ENCODE peak calls at places on chromosomes 2 and 18, in nine cellular contexts. One of them, this sample, is unnamed.

GRCh38 chr2:39696838-39697237 is 31.1 kb downstream of the TMEM178A start:
- DNase-seq in endodermal cell: no peak
- DNase-seq in Panc1: peak; percentile 13
- DNase-seq in suprapubic skin: no peak
- DNase-seq in MG63: no peak
- DNase-seq in fibroblast of lung: peak; percentile 92
- DNase-seq in upper lobe of left lung: no peak
- DNase-seq in CD4-positive, CD25-positive, alpha-beta regulatory T cell: no peak
- DNase-seq in prostate gland: no peak
- DNase-seq in this sample: no peak

GRCh38 chr18:26397019-26397418 is 151.3 kb downstream of the KCTD1 start:
- DNase-seq in endodermal cell: no peak
- DNase-seq in Panc1: no peak
- DNase-seq in suprapubic skin: no peak
- DNase-seq in MG63: no peak
- DNase-seq in fibroblast of lung: no peak
- DNase-seq in upper lobe of left lung: no peak
- DNase-seq in CD4-positive, CD25-positive, alpha-beta regulatory T cell: no peak
- DNase-seq in prostate gland: no peak
- DNase-seq in this sample: no peak

GRCh38 chr18:62509779-62510178 is 13.0 kb upstream of the ZCCHC2 start:
- DNase-seq in endodermal cell: no peak
- DNase-seq in Panc1: no peak
- DNase-seq in suprapubic skin: no peak
- DNase-seq in MG63: no peak
- DNase-seq in fibroblast of lung: no peak
- DNase-seq in upper lobe of left lung: no peak
- DNase-seq in CD4-positive, CD25-positive, alpha-beta regulatory T cell: no peak
- DNase-seq in prostate gland: no peak
- DNase-seq in this sample: no peak

GRCh38 chr2:171709011-171709685 is 21.9 kb downstream of the DYNC1I2 start:
- DNase-seq in endodermal cell: no peak
- DNase-seq in Panc1: no peak
- DNase-seq in suprapubic skin: no peak
- DNase-seq in MG63: no peak
- DNase-seq in fibroblast of lung: no peak
- DNase-seq in upper lobe of left lung: no peak
- DNase-seq in CD4-positive, CD25-positive, alpha-beta regulatory T cell: no peak
- DNase-seq in prostate gland: no peak
- DNase-seq in this sample: no peak

GRCh38 chr2:148926291-148926961 is 51.4 kb downstream of the KIF5C start:
- DNase-seq in endodermal cell: peak; percentile 85
- DNase-seq in Panc1: peak; percentile 17
- DNase-seq in suprapubic skin: no peak
- DNase-seq in MG63: peak; percentile 10
- DNase-seq in fibroblast of lung: peak; percentile 41
- DNase-seq in upper lobe of left lung: peak; percentile 48
- DNase-seq in CD4-positive, CD25-positive, alpha-beta regulatory T cell: peak; percentile 24
- DNase-seq in prostate gland: no peak
- DNase-seq in this sample: peak; percentile 49

GRCh38 chr2:200713704-200714064 is 98.0 kb upstream of the BZW1 start:
- DNase-seq in endodermal cell: no peak
- DNase-seq in Panc1: no peak
- DNase-seq in suprapubic skin: no peak
- DNase-seq in MG63: no peak
- DNase-seq in fibroblast of lung: no peak
- DNase-seq in upper lobe of left lung: no peak
- DNase-seq in CD4-positive, CD25-positive, alpha-beta regulatory T cell: no peak
- DNase-seq in prostate gland: no peak
- DNase-seq in this sample: no peak

GRCh38 chr2:107072150-107072940 is 186.4 kb upstream of the ST6GAL2 start:
- DNase-seq in endodermal cell: no peak
- DNase-seq in Panc1: no peak
- DNase-seq in suprapubic skin: no peak
- DNase-seq in MG63: no peak
- DNase-seq in fibroblast of lung: no peak
- DNase-seq in upper lobe of left lung: no peak
- DNase-seq in CD4-positive, CD25-positive, alpha-beta regulatory T cell: no peak
- DNase-seq in prostate gland: peak; percentile 24
- DNase-seq in this sample: no peak

GRCh38 chr2:201470821-201471731 is 19.5 kb downstream of the STRADB start:
- DNase-seq in endodermal cell: peak; percentile 79
- DNase-seq in Panc1: no peak
- DNase-seq in suprapubic skin: no peak
- DNase-seq in MG63: no peak
- DNase-seq in fibroblast of lung: peak; percentile 47
- DNase-seq in upper lobe of left lung: no peak
- DNase-seq in CD4-positive, CD25-positive, alpha-beta regulatory T cell: no peak
- DNase-seq in prostate gland: no peak
- DNase-seq in this sample: no peak

GRCh38 chr2:100185105-100185504 is 42.7 kb upstream of the AFF3 start:
- DNase-seq in endodermal cell: no peak
- DNase-seq in Panc1: no peak
- DNase-seq in suprapubic skin: no peak
- DNase-seq in MG63: no peak
- DNase-seq in fibroblast of lung: no peak
- DNase-seq in upper lobe of left lung: no peak
- DNase-seq in CD4-positive, CD25-positive, alpha-beta regulatory T cell: no peak
- DNase-seq in prostate gland: no peak
- DNase-seq in this sample: no peak

GRCh38 chr2:100188326-100188725 is 45.9 kb upstream of the AFF3 start:
- DNase-seq in endodermal cell: no peak
- DNase-seq in Panc1: no peak
- DNase-seq in suprapubic skin: no peak
- DNase-seq in MG63: no peak
- DNase-seq in fibroblast of lung: no peak
- DNase-seq in upper lobe of left lung: no peak
- DNase-seq in CD4-positive, CD25-positive, alpha-beta regulatory T cell: no peak
- DNase-seq in prostate gland: no peak
- DNase-seq in this sample: no peak

GRCh38 chr2:100184055-100184737 is 41.8 kb upstream of the AFF3 start:
- DNase-seq in endodermal cell: no peak
- DNase-seq in Panc1: no peak
- DNase-seq in suprapubic skin: no peak
- DNase-seq in MG63: no peak
- DNase-seq in fibroblast of lung: no peak
- DNase-seq in upper lobe of left lung: no peak
- DNase-seq in CD4-positive, CD25-positive, alpha-beta regulatory T cell: no peak
- DNase-seq in prostate gland: no peak
- DNase-seq in this sample: no peak

GRCh38 chr2:100185516-100185915 is 43.1 kb upstream of the AFF3 start:
- DNase-seq in endodermal cell: no peak
- DNase-seq in Panc1: no peak
- DNase-seq in suprapubic skin: no peak
- DNase-seq in MG63: no peak
- DNase-seq in fibroblast of lung: no peak
- DNase-seq in upper lobe of left lung: no peak
- DNase-seq in CD4-positive, CD25-positive, alpha-beta regulatory T cell: no peak
- DNase-seq in prostate gland: no peak
- DNase-seq in this sample: no peak

GRCh38 chr2:100186126-100186525 is 43.7 kb upstream of the AFF3 start:
- DNase-seq in endodermal cell: no peak
- DNase-seq in Panc1: no peak
- DNase-seq in suprapubic skin: no peak
- DNase-seq in MG63: no peak
- DNase-seq in fibroblast of lung: no peak
- DNase-seq in upper lobe of left lung: no peak
- DNase-seq in CD4-positive, CD25-positive, alpha-beta regulatory T cell: no peak
- DNase-seq in prostate gland: no peak
- DNase-seq in this sample: no peak
- H3K27me3 ChIP-seq in endodermal cell: no peaks in the 10 kb centered on the region
- H3K27me3 ChIP-seq in Panc1: peaks cover 6% of the 10 kb centered on the region
- H3K27me3 ChIP-seq in suprapubic skin: no peaks in the 10 kb centered on the region
- H3K27me3 ChIP-seq in MG63: no peaks in the 10 kb centered on the region
- H3K27me3 ChIP-seq in fibroblast of lung: no peaks in the 10 kb centered on the region
- H3K27me3 ChIP-seq in upper lobe of left lung: no peaks in the 10 kb centered on the region
- H3K27me3 ChIP-seq in CD4-positive, CD25-positive, alpha-beta regulatory T cell: no peaks in the 10 kb centered on the region
- H3K27me3 ChIP-seq in prostate gland: no peaks in the 10 kb centered on the region
- H3K27me3 ChIP-seq in this sample: no peaks in the 10 kb centered on the region

GRCh38 chr2:236967499-236967783 is 118.2 kb upstream of the COPS8 start:
- DNase-seq in endodermal cell: peak; percentile 19
- DNase-seq in Panc1: no peak
- DNase-seq in suprapubic skin: peak; percentile 44
- DNase-seq in MG63: no peak
- DNase-seq in fibroblast of lung: no peak
- DNase-seq in upper lobe of left lung: no peak
- DNase-seq in CD4-positive, CD25-positive, alpha-beta regulatory T cell: no peak
- DNase-seq in prostate gland: no peak
- DNase-seq in this sample: no peak

GRCh38 chr2:236970656-236971010 is 115.1 kb upstream of the COPS8 start:
- DNase-seq in endodermal cell: no peak
- DNase-seq in Panc1: no peak
- DNase-seq in suprapubic skin: no peak
- DNase-seq in MG63: no peak
- DNase-seq in fibroblast of lung: peak; percentile 43
- DNase-seq in upper lobe of left lung: peak; percentile 15
- DNase-seq in CD4-positive, CD25-positive, alpha-beta regulatory T cell: no peak
- DNase-seq in prostate gland: no peak
- DNase-seq in this sample: no peak

GRCh38 chr2:236969075-236969474 is 116.6 kb upstream of the COPS8 start:
- DNase-seq in endodermal cell: peak; percentile 24
- DNase-seq in Panc1: no peak
- DNase-seq in suprapubic skin: no peak
- DNase-seq in MG63: no peak
- DNase-seq in fibroblast of lung: no peak
- DNase-seq in upper lobe of left lung: no peak
- DNase-seq in CD4-positive, CD25-positive, alpha-beta regulatory T cell: no peak
- DNase-seq in prostate gland: no peak
- DNase-seq in this sample: no peak

GRCh38 chr2:236969767-236970655 is 115.7 kb upstream of the COPS8 start:
- DNase-seq in endodermal cell: peak; percentile 18
- DNase-seq in Panc1: no peak
- DNase-seq in suprapubic skin: no peak
- DNase-seq in MG63: no peak
- DNase-seq in fibroblast of lung: no peak
- DNase-seq in upper lobe of left lung: peak; percentile 27
- DNase-seq in CD4-positive, CD25-positive, alpha-beta regulatory T cell: no peak
- DNase-seq in prostate gland: no peak
- DNase-seq in this sample: peak; percentile 29

DNA sequence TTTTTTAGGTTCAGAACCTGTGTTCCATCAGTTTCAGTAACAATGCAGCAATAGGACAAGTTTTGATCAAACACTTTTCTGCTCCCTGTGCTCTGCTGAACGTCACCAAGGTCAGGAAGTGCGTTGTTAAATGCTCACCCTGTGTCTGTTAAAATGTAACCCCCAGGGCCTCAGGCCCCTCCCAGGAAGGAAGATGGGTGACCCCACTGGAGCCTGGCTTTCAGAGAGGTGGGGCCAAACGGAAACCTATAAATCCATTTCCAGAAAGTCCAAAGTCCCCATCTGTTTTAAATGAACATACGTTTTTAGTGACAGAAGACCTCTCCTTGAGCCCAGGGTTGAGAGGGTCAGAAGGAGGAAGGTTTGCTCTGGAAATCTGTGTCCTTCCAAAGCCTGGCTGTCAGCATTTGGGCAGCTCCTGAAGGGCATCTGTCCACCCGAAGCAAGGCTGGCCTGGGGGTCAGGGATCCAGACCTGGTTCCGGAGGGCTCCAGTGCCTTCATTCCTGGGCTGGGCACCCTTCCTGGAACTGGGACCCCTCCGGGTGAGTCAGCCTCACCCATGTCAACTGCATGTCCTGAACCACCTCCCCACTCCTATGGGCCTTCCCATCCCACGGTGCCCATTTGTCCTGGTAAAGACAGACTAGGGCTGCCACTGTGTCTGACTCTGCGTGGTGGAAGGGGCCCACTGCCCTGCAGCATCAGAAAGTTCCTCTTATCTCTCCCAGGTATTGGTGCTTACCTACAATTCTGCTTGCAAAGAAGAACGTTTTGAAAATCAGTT is 117.4 kb upstream of the COPS8 start:
- DNase-seq in endodermal cell: peak; percentile 26
- DNase-seq in Panc1: no peak
- DNase-seq in suprapubic skin: peak; percentile 50
- DNase-seq in MG63: no peak
- DNase-seq in fibroblast of lung: no peak
- DNase-seq in upper lobe of left lung: no peak
- DNase-seq in CD4-positive, CD25-positive, alpha-beta regulatory T cell: no peak
- DNase-seq in prostate gland: no peak
- DNase-seq in this sample: peak; percentile 79
- H3K27me3 ChIP-seq in endodermal cell: no peaks in the 10 kb centered on the region
- H3K27me3 ChIP-seq in Panc1: peaks cover 7% of the 10 kb centered on the region
- H3K27me3 ChIP-seq in suprapubic skin: peaks cover 10% of the 10 kb centered on the region
- H3K27me3 ChIP-seq in MG63: no peaks in the 10 kb centered on the region
- H3K27me3 ChIP-seq in fibroblast of lung: peaks cover 5% of the 10 kb centered on the region
- H3K27me3 ChIP-seq in upper lobe of left lung: no peaks in the 10 kb centered on the region
- H3K27me3 ChIP-seq in CD4-positive, CD25-positive, alpha-beta regulatory T cell: no peaks in the 10 kb centered on the region
- H3K27me3 ChIP-seq in prostate gland: no peaks in the 10 kb centered on the region
- H3K27me3 ChIP-seq in this sample: no peaks in the 10 kb centered on the region

DNA sequence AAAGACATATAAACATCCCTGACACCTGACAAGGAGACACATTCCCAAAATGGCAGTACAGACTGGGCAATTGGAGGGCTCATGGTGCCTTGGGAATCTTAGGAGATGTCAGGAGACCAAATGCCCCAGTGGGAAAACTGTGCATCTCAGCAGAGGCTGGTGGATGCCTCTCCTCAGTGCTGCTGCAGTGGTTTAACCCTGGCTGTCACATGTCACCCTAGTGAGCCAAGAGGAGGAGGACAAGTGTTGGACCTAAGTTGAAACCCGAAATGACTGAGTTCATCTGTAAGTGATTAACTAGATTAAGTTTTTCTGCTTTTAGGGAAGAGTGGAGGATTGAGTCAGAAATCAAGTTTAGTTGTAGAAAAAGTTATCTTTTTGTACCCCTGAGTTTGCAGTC is 5.2 kb upstream of the NAGK start:
- DNase-seq in endodermal cell: no peak
- DNase-seq in Panc1: no peak
- DNase-seq in suprapubic skin: no peak
- DNase-seq in MG63: no peak
- DNase-seq in fibroblast of lung: no peak
- DNase-seq in upper lobe of left lung: no peak
- DNase-seq in CD4-positive, CD25-positive, alpha-beta regulatory T cell: no peak
- DNase-seq in prostate gland: no peak
- DNase-seq in this sample: no peak
- H3K27me3 ChIP-seq in endodermal cell: peaks cover 10% of the 10 kb centered on the region
- H3K27me3 ChIP-seq in Panc1: peaks cover 9% of the 10 kb centered on the region
- H3K27me3 ChIP-seq in suprapubic skin: no peaks in the 10 kb centered on the region
- H3K27me3 ChIP-seq in MG63: no peaks in the 10 kb centered on the region
- H3K27me3 ChIP-seq in fibroblast of lung: peaks cover 21% of the 10 kb centered on the region
- H3K27me3 ChIP-seq in upper lobe of left lung: no peaks in the 10 kb centered on the region
- H3K27me3 ChIP-seq in CD4-positive, CD25-positive, alpha-beta regulatory T cell: peaks cover 2% of the 10 kb centered on the region
- H3K27me3 ChIP-seq in prostate gland: no peaks in the 10 kb centered on the region
- H3K27me3 ChIP-seq in this sample: no peaks in the 10 kb centered on the region

DNA sequence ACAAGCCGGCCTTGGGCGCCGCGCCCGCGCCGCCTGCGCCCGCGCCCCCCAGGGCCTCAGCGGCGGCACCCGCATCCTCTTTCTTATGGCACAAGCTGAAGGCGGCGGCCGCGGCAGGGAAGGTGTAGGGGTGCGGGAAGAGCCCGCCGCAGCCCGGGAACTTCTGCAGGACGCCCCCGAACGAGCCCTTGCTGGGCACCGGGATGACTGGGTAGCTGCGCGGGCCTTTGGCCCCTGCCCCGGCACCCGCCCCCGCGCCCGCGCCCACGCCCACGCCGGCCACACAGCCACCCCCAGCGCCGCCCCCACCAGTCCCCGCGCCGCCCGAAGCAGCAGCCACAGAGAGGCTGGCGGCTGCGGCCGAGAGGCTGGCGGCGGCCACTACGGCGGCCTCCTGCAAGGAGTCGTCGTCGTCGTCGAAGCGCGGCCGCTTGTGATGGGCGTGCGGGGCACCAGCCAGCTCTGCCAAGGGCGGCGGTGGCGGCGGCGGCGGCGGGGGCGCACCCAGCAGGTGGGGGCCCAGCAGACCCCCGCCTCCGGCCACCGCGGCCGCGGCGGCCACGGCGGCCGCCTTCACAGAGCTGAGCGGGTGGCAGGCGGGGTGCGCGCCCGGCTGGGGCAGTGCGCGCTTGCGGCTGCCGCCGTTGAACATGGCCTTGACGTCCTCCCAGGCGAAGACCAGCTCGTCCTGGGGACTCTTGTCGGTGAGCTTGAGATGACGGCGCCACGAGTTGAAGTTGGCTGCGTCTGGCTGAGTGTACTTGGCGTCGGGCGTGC is 3.4 kb downstream of the SKOR2 start:
- DNase-seq in endodermal cell: peak; percentile 77
- DNase-seq in Panc1: no peak
- DNase-seq in suprapubic skin: no peak
- DNase-seq in MG63: no peak
- DNase-seq in fibroblast of lung: no peak
- DNase-seq in upper lobe of left lung: no peak
- DNase-seq in CD4-positive, CD25-positive, alpha-beta regulatory T cell: no peak
- DNase-seq in prostate gland: no peak
- DNase-seq in this sample: no peak
- H3K27me3 ChIP-seq in endodermal cell: peaks cover 98% of the 10 kb centered on the region
- H3K27me3 ChIP-seq in Panc1: peaks cover 7% of the 10 kb centered on the region
- H3K27me3 ChIP-seq in suprapubic skin: peaks cover 92% of the 10 kb centered on the region
- H3K27me3 ChIP-seq in MG63: peaks cover 71% of the 10 kb centered on the region
- H3K27me3 ChIP-seq in fibroblast of lung: peaks cover 49% of the 10 kb centered on the region
- H3K27me3 ChIP-seq in upper lobe of left lung: peaks cover 63% of the 10 kb centered on the region
- H3K27me3 ChIP-seq in CD4-positive, CD25-positive, alpha-beta regulatory T cell: peaks cover 52% of the 10 kb centered on the region
- H3K27me3 ChIP-seq in prostate gland: peaks cover 52% of the 10 kb centered on the region
- H3K27me3 ChIP-seq in this sample: peaks cover 80% of the 10 kb centered on the region

This sample was measured in CD4-positive, alpha-beta T cell.